ENCODE peak calls at places on chromosomes 16 and 17, in ten cellular contexts. One of them, this sample, is unnamed.

GRCh38 chr17:29096094-29096493 is 53.2 kb downstream of the PIPOX start:
- DNase-seq in AG20443: no peak
- DNase-seq in GF-D8: no peak
- DNase-seq in NCI-H2081: peak; percentile 75
- DNase-seq in right cardiac atrium: no peak
- DNase-seq in frontal cortex: no peak
- DNase-seq in activated effector memory CD4-positive, alpha-beta T cell treated with anti-CD3 and anti-CD28 coated beads, Interleukin-2, amount 50 U/mL, for 16 hours: no peak
- DNase-seq in left cardiac atrium: no peak
- DNase-seq in activated CD8-positive, alpha-beta memory T cell treated with anti-CD3 and anti-CD28 coated beads for 24 hours: no peak
- DNase-seq in NCI-H1417: peak; percentile 22
- DNase-seq in this sample: no peak

GRCh38 chr16:89164436-89164835 is 7.1 kb upstream of the CDH15 start:
- DNase-seq in AG20443: no peak
- DNase-seq in right cardiac atrium: peak; percentile 26
- DNase-seq in left cardiac atrium: no peak
- DNase-seq in NCI-H1417: no peak
- DNase-seq in GF-D8: no peak
- DNase-seq in activated effector memory CD4-positive, alpha-beta T cell treated with anti-CD3 and anti-CD28 coated beads, Interleukin-2, amount 50 U/mL, for 16 hours: no peak
- DNase-seq in NCI-H2081: no peak
- DNase-seq in frontal cortex: no peak
- DNase-seq in activated CD8-positive, alpha-beta memory T cell treated with anti-CD3 and anti-CD28 coated beads for 24 hours: no peak
- DNase-seq in this sample: no peak

GRCh38 chr16:73064227-73064995 is 16.5 kb upstream of the ZFHX3 start:
- DNase-seq in frontal cortex: no peak
- DNase-seq in activated CD8-positive, alpha-beta memory T cell treated with anti-CD3 and anti-CD28 coated beads for 24 hours: no peak
- DNase-seq in GF-D8: no peak
- DNase-seq in activated effector memory CD4-positive, alpha-beta T cell treated with anti-CD3 and anti-CD28 coated beads, Interleukin-2, amount 50 U/mL, for 16 hours: no peak
- DNase-seq in left cardiac atrium: peak; percentile 61
- DNase-seq in AG20443: peak; percentile 81
- DNase-seq in NCI-H2081: no peak
- DNase-seq in right cardiac atrium: peak; percentile 69
- DNase-seq in NCI-H1417: no peak
- DNase-seq in this sample: peak; percentile 88

GRCh38 chr17:40830085-40830776 is 7.8 kb upstream of the KRT10 start:
- DNase-seq in GF-D8: no peak
- DNase-seq in activated CD8-positive, alpha-beta memory T cell treated with anti-CD3 and anti-CD28 coated beads for 24 hours: no peak
- DNase-seq in right cardiac atrium: no peak
- DNase-seq in NCI-H2081: no peak
- DNase-seq in NCI-H1417: no peak
- DNase-seq in left cardiac atrium: no peak
- DNase-seq in frontal cortex: no peak
- DNase-seq in activated effector memory CD4-positive, alpha-beta T cell treated with anti-CD3 and anti-CD28 coated beads, Interleukin-2, amount 50 U/mL, for 16 hours: no peak
- DNase-seq in AG20443: no peak
- DNase-seq in this sample: no peak

GRCh38 chr17:73013816-73014663 is 78.4 kb downstream of the SLC39A11 start:
- DNase-seq in activated CD8-positive, alpha-beta memory T cell treated with anti-CD3 and anti-CD28 coated beads for 24 hours: no peak
- DNase-seq in activated effector memory CD4-positive, alpha-beta T cell treated with anti-CD3 and anti-CD28 coated beads, Interleukin-2, amount 50 U/mL, for 16 hours: no peak
- DNase-seq in NCI-H1417: peak; percentile 32
- DNase-seq in AG20443: no peak
- DNase-seq in frontal cortex: no peak
- DNase-seq in right cardiac atrium: no peak
- DNase-seq in GF-D8: no peak
- DNase-seq in left cardiac atrium: no peak
- DNase-seq in NCI-H2081: peak; percentile 18
- DNase-seq in this sample: no peak

GRCh38 chr16:75250809-75251279 is 580 bp downstream of the BCAR1 start:
- DNase-seq in left cardiac atrium: peak; percentile 54
- DNase-seq in right cardiac atrium: peak; percentile 64
- DNase-seq in frontal cortex: peak; percentile 71
- DNase-seq in NCI-H2081: no peak
- DNase-seq in activated CD8-positive, alpha-beta memory T cell treated with anti-CD3 and anti-CD28 coated beads for 24 hours: no peak
- DNase-seq in AG20443: peak; percentile 74
- DNase-seq in NCI-H1417: peak; percentile 80
- DNase-seq in GF-D8: no peak
- DNase-seq in activated effector memory CD4-positive, alpha-beta T cell treated with anti-CD3 and anti-CD28 coated beads, Interleukin-2, amount 50 U/mL, for 16 hours: no peak
- DNase-seq in this sample: no peak

GRCh38 chr16:75860654-75861053 is 134.4 kb upstream of the CPHXL start:
- DNase-seq in activated effector memory CD4-positive, alpha-beta T cell treated with anti-CD3 and anti-CD28 coated beads, Interleukin-2, amount 50 U/mL, for 16 hours: no peak
- DNase-seq in NCI-H1417: peak; percentile 81
- DNase-seq in GF-D8: no peak
- DNase-seq in right cardiac atrium: peak; percentile 23
- DNase-seq in AG20443: no peak
- DNase-seq in activated CD8-positive, alpha-beta memory T cell treated with anti-CD3 and anti-CD28 coated beads for 24 hours: no peak
- DNase-seq in left cardiac atrium: no peak
- DNase-seq in frontal cortex: peak; percentile 14
- DNase-seq in NCI-H2081: no peak
- DNase-seq in this sample: no peak

GRCh38 chr17:43216762-43217613 is 5.3 kb downstream of the TMEM106A start:
- DNase-seq in activated effector memory CD4-positive, alpha-beta T cell treated with anti-CD3 and anti-CD28 coated beads, Interleukin-2, amount 50 U/mL, for 16 hours: no peak
- DNase-seq in left cardiac atrium: no peak
- DNase-seq in NCI-H1417: no peak
- DNase-seq in AG20443: no peak
- DNase-seq in activated CD8-positive, alpha-beta memory T cell treated with anti-CD3 and anti-CD28 coated beads for 24 hours: no peak
- DNase-seq in GF-D8: no peak
- DNase-seq in right cardiac atrium: no peak
- DNase-seq in NCI-H2081: no peak
- DNase-seq in frontal cortex: no peak
- DNase-seq in this sample: no peak

GRCh38 chr16:78784773-78785172 is 685.3 kb downstream of the WWOX start:
- DNase-seq in NCI-H2081: no peak
- DNase-seq in GF-D8: no peak
- DNase-seq in NCI-H1417: no peak
- DNase-seq in left cardiac atrium: no peak
- DNase-seq in AG20443: no peak
- DNase-seq in activated effector memory CD4-positive, alpha-beta T cell treated with anti-CD3 and anti-CD28 coated beads, Interleukin-2, amount 50 U/mL, for 16 hours: no peak
- DNase-seq in activated CD8-positive, alpha-beta memory T cell treated with anti-CD3 and anti-CD28 coated beads for 24 hours: no peak
- DNase-seq in frontal cortex: no peak
- DNase-seq in right cardiac atrium: no peak
- DNase-seq in this sample: no peak

This sample was measured in fibroblast of pulmonary artery.